ENCODE peak calls at places on chromosome 3, in four cellular contexts. U is MM.1S, P is AG09309, J is lower leg skin. T is an unnamed sample.

GRCh38 chr3:160455846-160456245 is 6.3 kb upstream of the TRIM59 start:
- DNase-seq in U (no peak), P (no peak), J (no peak), T (no peak)

GRCh38 chr3:114892117-114892870 is 254.8 kb downstream of the ZBTB20 start:
- DNase-seq in U (no peak), P (no peak), J (no peak), T (no peak)

GRCh38 chr3:106140471-106140870 is 271.7 kb upstream of the CBLB start:
- DNase-seq in U (no peak), P (no peak), J (no peak), T (no peak)

GRCh38 chr3:179653106-179653776 is 401 bp downstream of the USP13 start:
- DNase-seq in U (peak; percentile 84), P (peak; percentile 52), J (peak; percentile 95), T (no peak)

GRCh38 chr3:38030126-38031021 is 932 bp upstream of the PLCD1 start:
- DNase-seq in U (no peak), P (no peak), J (peak; percentile 84), T (no peak)

GRCh38 chr3:140469491-140469890 is 208.4 kb upstream of the TRIM42 start:
- DNase-seq in U (no peak), P (no peak), J (peak; percentile 32), T (peak; percentile 34)

GRCh38 chr3:52682016-52682415 is 3.7 kb downstream of the PBRM1 start:
- DNase-seq in U (no peak), P (no peak), J (no peak), T (peak; percentile 79)

GRCh38 chr3:158912621-158913020 is 110.8 kb downstream of the MFSD1 start:
- DNase-seq in U (no peak), P (no peak), J (no peak), T (no peak)

GRCh38 chr3:82802501-82802900 is 1041.1 kb upstream of the GBE1 start:
- DNase-seq in U (no peak), P (no peak), J (no peak), T (no peak)

GRCh38 chr3:82791241-82791640 is 1029.8 kb upstream of the GBE1 start:
- DNase-seq in U (no peak), P (no peak), J (no peak), T (no peak)

GRCh38 chr3:82800248-82800647 is 1038.8 kb upstream of the GBE1 start:
- DNase-seq in U (no peak), P (no peak), J (no peak), T (no peak)

GRCh38 chr3:82796765-82797164 is 1035.3 kb upstream of the GBE1 start:
- DNase-seq in U (no peak), P (no peak), J (no peak), T (no peak)
- H3K4me3 ChIP-seq in U (no peak overlapping the region), P (no peak overlapping the region), J (no peak overlapping the region), T (no peak overlapping the region)

DNA sequence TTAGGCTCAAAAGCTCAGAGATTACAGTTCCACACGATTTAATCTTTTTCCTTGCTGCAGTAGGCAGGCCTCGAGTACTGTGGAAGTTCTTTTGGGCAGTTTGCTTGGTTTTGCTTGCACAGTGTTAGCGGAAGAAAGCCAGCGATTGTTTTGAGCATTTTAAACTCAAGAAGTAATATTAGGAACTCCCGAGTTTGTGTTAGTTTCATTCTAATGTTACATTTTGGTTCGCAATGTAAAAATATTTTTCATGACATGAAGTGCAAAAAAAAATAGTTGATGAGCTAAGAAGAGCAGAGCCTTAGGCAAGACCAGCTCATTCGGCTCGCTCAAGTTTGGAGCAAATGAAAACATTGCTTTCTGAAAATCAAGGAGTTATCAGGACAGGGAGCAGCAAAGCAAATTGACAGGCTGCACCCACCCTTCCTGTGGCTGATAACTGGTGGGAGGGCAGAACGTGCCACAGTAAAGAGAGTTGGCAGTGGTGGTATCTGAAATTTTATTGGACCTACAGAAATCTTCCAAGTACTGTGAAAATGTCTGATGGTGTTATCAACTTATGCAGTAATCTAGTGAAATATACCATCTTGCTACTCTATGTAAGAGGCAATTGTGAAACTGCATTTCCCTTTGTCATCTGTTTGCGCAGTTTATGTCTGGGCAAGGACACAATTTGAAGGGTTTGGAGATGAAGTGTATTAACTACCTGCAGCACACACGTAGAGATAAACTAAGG is 1.4 kb downstream of the PLCL2 start:
- DNase-seq in U (peak; percentile 34), P (no peak), J (no peak), T (no peak)
- H3K4me3 ChIP-seq in U (peak overlapping the region; percentile 98), P (peak overlapping the region; percentile 87), J (peak overlapping the region; percentile 69), T (peak overlapping the region; percentile 68)

GRCh38 chr3:278300-279064 is 81.9 kb downstream of the CHL1 start:
- DNase-seq in U (no peak), P (no peak), J (no peak), T (no peak)
- H3K4me3 ChIP-seq in U (no peak overlapping the region), P (no peak overlapping the region), J (no peak overlapping the region), T (no peak overlapping the region)

DNA sequence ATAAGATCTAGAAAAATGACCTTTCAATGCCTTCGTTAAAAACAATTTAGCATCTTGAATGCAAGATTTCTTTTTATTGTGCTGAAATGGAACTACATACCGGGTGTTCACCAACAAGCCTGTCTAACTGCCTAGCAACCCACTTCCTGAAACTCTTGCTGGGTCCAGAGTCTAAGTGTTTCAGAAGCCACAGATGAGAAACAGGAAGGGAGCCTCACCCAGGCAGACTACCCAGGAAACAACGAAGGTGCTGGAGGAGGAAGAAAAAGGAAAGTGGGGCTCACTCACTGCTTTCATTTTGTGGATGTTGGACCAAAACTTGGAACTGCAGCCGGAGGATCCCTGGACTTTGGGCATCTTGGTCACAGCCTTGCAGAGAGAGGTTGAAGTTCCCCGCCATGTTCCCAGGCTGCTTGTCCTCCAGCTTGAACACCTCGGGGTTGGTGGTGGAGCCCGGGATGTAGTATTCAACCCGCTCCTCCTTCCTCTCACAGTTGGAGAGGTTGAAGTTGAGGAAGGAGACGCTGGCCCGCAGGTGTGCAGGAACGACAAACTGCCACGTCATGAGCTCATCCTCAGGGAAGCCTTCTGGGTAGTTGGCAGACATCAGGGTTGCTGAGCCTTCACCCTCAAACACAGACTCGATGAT is 35.9 kb downstream of the CDCP1 start:
- DNase-seq in U (peak; percentile 78), P (no peak), J (no peak), T (no peak)
- H3K4me3 ChIP-seq in U (no peak overlapping the region), P (no peak overlapping the region), J (no peak overlapping the region), T (no peak overlapping the region)

GRCh38 chr3:57007513-57008415 is 52.7 kb upstream of the SPATA12 start:
- DNase-seq in U (no peak), P (peak; percentile 62), J (peak; percentile 96), T (peak; percentile 86)
- H3K4me3 ChIP-seq in U (no peak overlapping the region), P (no peak overlapping the region), J (no peak overlapping the region), T (no peak overlapping the region)

DNA sequence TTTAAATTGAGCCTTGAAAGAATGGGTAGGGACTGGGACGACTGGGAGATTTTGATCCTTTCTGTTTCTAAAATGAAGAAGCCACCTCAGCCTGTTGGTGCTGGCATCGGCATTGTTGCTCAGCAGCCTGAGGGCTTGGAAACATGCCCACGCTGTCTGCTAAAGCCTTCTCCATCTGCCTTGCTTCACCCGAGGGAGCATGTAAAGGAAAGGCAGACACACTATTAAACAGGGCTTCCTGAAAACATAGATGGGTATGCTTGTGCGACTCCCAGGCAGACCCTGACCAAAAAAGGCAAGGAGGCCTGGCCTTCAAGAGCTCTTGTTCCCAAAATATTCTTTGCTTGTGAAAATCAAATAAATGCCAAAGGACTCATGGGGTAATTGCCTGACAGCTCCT is 84.2 kb upstream of the SLC4A7 start:
- DNase-seq in U (no peak), P (peak; percentile 82), J (peak; percentile 94), T (no peak)
- H3K4me3 ChIP-seq in U (no peak overlapping the region), P (no peak overlapping the region), J (no peak overlapping the region), T (no peak overlapping the region)

DNA sequence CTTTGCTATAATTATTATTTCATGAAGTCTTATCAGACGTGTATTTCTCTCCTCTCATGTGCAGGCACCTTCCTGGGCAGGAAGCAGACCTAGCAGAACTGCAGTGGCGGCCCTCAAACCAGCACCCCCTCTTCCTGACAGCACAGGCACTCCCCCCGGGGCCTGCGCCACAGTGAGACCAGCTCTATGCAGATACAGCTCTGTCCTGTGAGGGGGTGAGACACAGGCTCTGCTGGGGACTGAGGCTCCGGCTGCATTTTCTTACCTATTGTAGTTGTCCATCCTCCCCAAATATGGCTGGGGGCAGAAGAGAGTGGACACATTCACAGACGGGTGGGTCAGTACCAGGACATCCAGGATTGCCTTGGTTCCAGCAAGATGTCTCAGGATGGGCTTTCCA is 5.0 kb downstream of the CISH start:
- DNase-seq in U (no peak), P (no peak), J (no peak), T (no peak)
- H3K4me3 ChIP-seq in U (no peak overlapping the region), P (no peak overlapping the region), J (no peak overlapping the region), T (no peak overlapping the region)

GRCh38 chr3:123326531-123326930 is 122.4 kb downstream of the ADCY5 start:
- DNase-seq in U (no peak), P (no peak), J (no peak), T (no peak)

GRCh38 chr3:123328851-123329635 is 119.8 kb downstream of the ADCY5 start:
- DNase-seq in U (peak; percentile 67), P (no peak), J (peak; percentile 95), T (no peak)

GRCh38 chr3:123325766-123326256 is 123.1 kb downstream of the ADCY5 start:
- DNase-seq in U (no peak), P (no peak), J (no peak), T (no peak)

GRCh38 chr3:123327956-123328850 is 120.7 kb downstream of the ADCY5 start:
- DNase-seq in U (no peak), P (no peak), J (no peak), T (no peak)

GRCh38 chr3:123327480-123327879 is 121.4 kb downstream of the ADCY5 start:
- DNase-seq in U (no peak), P (no peak), J (no peak), T (no peak)
- H3K4me3 ChIP-seq in U (no peak overlapping the region), P (no peak overlapping the region), J (no peak overlapping the region), T (no peak overlapping the region)